ENCODE peak calls at places on chromosomes 11 and 22, in six cellular contexts. T is H1, N is heart right ventricle, A is neural progenitor cell, Y is tibial nerve, E is suprapubic skin. W is an unnamed sample.
A peak's percentile ranks its signal among the peaks of the same experiment; 100 is the strongest.

GRCh38 chr22:35033635-35034296 is 32.2 kb upstream of the ISX start:
- DNase-seq in T (no peak), N (no peak), A (no peak), Y (no peak), E (no peak), W (no peak)

GRCh38 chr11:30758012-30758411 is 171.9 kb upstream of the MPPED2 start:
- DNase-seq in T (no peak), N (no peak), A (no peak), Y (no peak), E (no peak), W (no peak)

GRCh38 chr11:35171226-35171625 is 32.3 kb downstream of the CD44 start:
- DNase-seq in T (no peak), N (no peak), A (no peak), Y (no peak), E (no peak), W (no peak)

GRCh38 chr11:20608938-20609337 is 9.5 kb downstream of the SLC6A5 start:
- DNase-seq in T (no peak), N (no peak), A (no peak), Y (no peak), E (no peak), W (no peak)

GRCh38 chr11:67448220-67448609 is 4.3 kb downstream of the GPR152 start:
- DNase-seq in T (no peak), N (no peak), A (no peak), Y (no peak), E (no peak), W (peak; percentile 47)

GRCh38 chr11:36160115-36160514 is 129.1 kb downstream of the COMMD9 start:
- DNase-seq in T (no peak), N (no peak), A (no peak), Y (no peak), E (no peak), W (no peak)

GRCh38 chr22:38335077-38335476 is 17.8 kb upstream of the CSNK1E start:
- DNase-seq in T (no peak), N (no peak), A (no peak), Y (no peak), E (no peak), W (peak; percentile 89)

GRCh38 chr11:12091957-12092558 is 18.3 kb upstream of the MICAL2 start:
- DNase-seq in T (no peak), N (no peak), A (peak; percentile 30), Y (no peak), E (no peak), W (peak; percentile 30)

GRCh38 chr11:2534131-2534956 is 89.5 kb downstream of the KCNQ1 start:
- DNase-seq in T (no peak), N (no peak), A (no peak), Y (no peak), E (peak; percentile 54), W (peak; percentile 82)

GRCh38 chr11:67662806-67663514 is 11.5 kb downstream of the ALDH3B2 start:
- DNase-seq in T (no peak), N (no peak), A (no peak), Y (no peak), E (no peak), W (peak; percentile 69)

GRCh38 chr11:69463892-69464620 is 17.4 kb upstream of the LINC01488 start:
- DNase-seq in T (no peak), N (no peak), A (no peak), Y (no peak), E (no peak), W (peak; percentile 39)

GRCh38 chr22:26406118-26406517 is 22.9 kb upstream of the ASPHD2 start:
- DNase-seq in T (no peak), N (no peak), A (no peak), Y (no peak), E (no peak), W (no peak)

GRCh38 chr11:63998558-63999348 is 12.5 kb downstream of the OTUB1 start:
- DNase-seq in T (no peak), N (no peak), A (peak; percentile 69), Y (no peak), E (no peak), W (peak; percentile 91)

GRCh38 chr11:79932612-79933011 is 491.8 kb upstream of the TENM4 start:
- DNase-seq in T (no peak), N (no peak), A (no peak), Y (no peak), E (no peak), W (no peak)

GRCh38 chr11:209275-210121 is 2.0 kb downstream of the RIC8A start:
- DNase-seq in T (no peak), N (peak; percentile 4), A (no peak), Y (no peak), E (peak; percentile 66), W (peak; percentile 95)

GRCh38 chr22:19432092-19432844 is at the start of gene MRPL40:
- DNase-seq in T (no peak), N (peak; percentile 95), A (peak; percentile 89), Y (peak; percentile 83), E (peak; percentile 95), W (peak; percentile 99)

GRCh38 chr22:50505776-50506610 is 1.5 kb downstream of the LMF2 start:
- DNase-seq in T (no peak), N (no peak), A (no peak), Y (no peak), E (peak; percentile 73), W (peak; percentile 85)

GRCh38 chr22:30245985-30246901 is at the start of gene LIF:
- DNase-seq in T (no peak), N (no peak), A (peak; percentile 60), Y (no peak), E (no peak), W (peak; percentile 99)

GRCh38 chr11:3807856-3808845 is at the start of gene PGAP2:
- DNase-seq in T (peak; percentile 54), N (peak; percentile 56), A (peak; percentile 91), Y (peak; percentile 39), E (peak; percentile 79), W (peak; percentile 95)

GRCh38 chr11:26599421-26599820 is 27.4 kb upstream of the MUC15 start:
- DNase-seq in T (no peak), N (no peak), A (no peak), Y (no peak), E (no peak), W (no peak)

GRCh38 chr22:29216873-29217666 is 11.4 kb downstream of the EMID1 start:
- DNase-seq in T (no peak), N (no peak), A (no peak), Y (no peak), E (peak; percentile 62), W (peak; percentile 86)

GRCh38 chr11:29271616-29272015 is 745.2 kb downstream of the KCNA4 start:
- DNase-seq in T (no peak), N (no peak), A (no peak), Y (no peak), E (no peak), W (no peak)

GRCh38 chr11:20949585-20949984 is 280.2 kb downstream of the NELL1 start:
- DNase-seq in T (no peak), N (no peak), A (no peak), Y (no peak), E (no peak), W (no peak)

GRCh38 chr11:6568191-6568918 is 35.1 kb downstream of the RRP8 start:
- DNase-seq in T (no peak), N (peak; percentile 66), A (peak; percentile 68), Y (no peak), E (peak; percentile 67), W (peak; percentile 93)

GRCh38 chr22:19882446-19883381 is 28.0 kb upstream of the GNB1L start:
- DNase-seq in T (no peak), N (no peak), A (no peak), Y (peak; percentile 3), E (peak; percentile 59), W (peak; percentile 44)

GRCh38 chr11:47480762-47481161 is 31.8 kb upstream of the RAPSN start:
- DNase-seq in T (no peak), N (no peak), A (no peak), Y (no peak), E (no peak), W (no peak)

GRCh38 chr11:3133456-3134217 is 31.5 kb downstream of the OSBPL5 start:
- DNase-seq in T (no peak), N (no peak), A (no peak), Y (no peak), E (peak; percentile 51), W (peak; percentile 62)

GRCh38 chr11:6418958-6419611 is at the start of gene APBB1:
- DNase-seq in T (no peak), N (peak; percentile 63), A (peak; percentile 89), Y (peak; percentile 40), E (peak; percentile 73), W (peak; percentile 98)

GRCh38 chr11:63917685-63918523 is 940 bp upstream of the RCOR2 start:
- DNase-seq in T (no peak), N (peak; percentile 81), A (peak; percentile 95), Y (peak; percentile 34), E (no peak), W (peak; percentile 97)

GRCh38 chr22:28882545-28882877 is 861 bp upstream of the ZNRF3 start:
- DNase-seq in T (no peak), N (peak; percentile 38), A (no peak), Y (no peak), E (no peak), W (no peak)

GRCh38 chr11:113387605-113388211 is at the start of gene ANKK1:
- DNase-seq in T (peak; percentile 41), N (no peak), A (peak; percentile 74), Y (no peak), E (no peak), W (peak; percentile 32)

DNA sequence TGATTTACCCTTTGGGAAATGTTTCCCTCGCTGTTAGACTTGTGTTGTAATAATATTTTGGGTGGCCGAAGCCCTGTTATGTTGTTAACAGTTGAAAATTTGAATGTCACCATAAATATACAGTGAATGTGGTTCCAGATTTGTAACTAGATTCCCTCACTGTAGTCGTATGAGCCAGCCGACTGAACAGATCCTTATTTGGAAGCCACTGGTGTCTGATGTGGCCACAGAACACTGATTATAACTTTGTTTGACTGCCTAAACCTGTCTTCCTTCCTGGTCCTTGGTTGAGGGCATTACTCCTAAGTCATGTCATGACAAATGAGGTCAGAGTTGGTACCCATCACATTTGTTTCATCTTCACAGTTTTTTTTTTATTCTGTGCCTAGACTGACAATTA is 45.4 kb downstream of the YAP1 start:
- DNase-seq in T (no peak), N (no peak), A (no peak), Y (no peak), E (no peak), W (no peak)
- H3K4me1 ChIP-seq in T (no peaks in the 10 kb centered on the region), N (peaks cover 60% of the 10 kb centered on the region), A (peaks cover 3% of the 10 kb centered on the region), Y (peaks cover 15% of the 10 kb centered on the region), E (peaks cover 37% of the 10 kb centered on the region), W (peaks cover 26% of the 10 kb centered on the region)

GRCh38 chr11:8767466-8768142 is 85.0 kb downstream of the RPL27A start:
- DNase-seq in T (no peak), N (no peak), A (no peak), Y (no peak), E (no peak), W (no peak)
- H3K4me1 ChIP-seq in T (peaks cover 5% of the 10 kb centered on the region), N (peaks cover 90% of the 10 kb centered on the region), A (peaks cover 21% of the 10 kb centered on the region), Y (peaks cover 19% of the 10 kb centered on the region), E (peaks cover 35% of the 10 kb centered on the region), W (peaks cover 64% of the 10 kb centered on the region)

GRCh38 chr11:65428578-65429068 is 6.0 kb downstream of the NEAT1 start:
- DNase-seq in T (no peak), N (peak; percentile 12), A (no peak), Y (no peak), E (peak; percentile 67), W (no peak)
- H3K4me1 ChIP-seq in T (peaks cover 16% of the 10 kb centered on the region), N (peaks cover 65% of the 10 kb centered on the region), A (peaks cover 16% of the 10 kb centered on the region), Y (peaks cover 37% of the 10 kb centered on the region), E (peaks cover 65% of the 10 kb centered on the region), W (peaks cover 53% of the 10 kb centered on the region)

GRCh38 chr11:19510468-19510867 is 202.2 kb upstream of the NAV2 start:
- DNase-seq in T (no peak), N (no peak), A (no peak), Y (no peak), E (no peak), W (no peak)
- H3K4me1 ChIP-seq in T (no peaks in the 10 kb centered on the region), N (peaks cover 26% of the 10 kb centered on the region), A (no peaks in the 10 kb centered on the region), Y (no peaks in the 10 kb centered on the region), E (peaks cover 11% of the 10 kb centered on the region), W (peaks cover 35% of the 10 kb centered on the region)

GRCh38 chr22:23107487-23108323 is 34.1 kb downstream of the RSPH14 start:
- DNase-seq in T (no peak), N (no peak), A (no peak), Y (no peak), E (no peak), W (no peak)
- H3K4me1 ChIP-seq in T (no peaks in the 10 kb centered on the region), N (peaks cover 27% of the 10 kb centered on the region), A (no peaks in the 10 kb centered on the region), Y (no peaks in the 10 kb centered on the region), E (no peaks in the 10 kb centered on the region), W (no peaks in the 10 kb centered on the region)